ENCODE peak calls at places on chromosomes 1 and 21, in nine cellular contexts. Q is tibial artery, J is aorta, W is adrenal gland, L is lung, C is IMR-90, G is fibroblast of lung, S is transverse colon, B is HCT116. Z is an unnamed sample. For H3K4me1 and H3K27me3, the result is how much of the 10 kb centered on the place peaks cover.

GRCh38 chr1:72282271-72282656 is at the start of gene NEGR1:
- DNase-seq in S (peak), W (peak), C (peak), Q (peak), L (peak), B (no peak), J (peak), G (peak), Z (peak)

GRCh38 chr21:43937898-43938309 is 72.9 kb downstream of the AGPAT3 start:
- DNase-seq in W (no peak), C (no peak), Q (no peak), S (no peak), B (no peak), J (no peak), G (no peak), L (no peak), Z (no peak)

GRCh38 chr1:221708987-221709386 is 32.9 kb downstream of the DUSP10 start:
- DNase-seq in Q (no peak), B (no peak), J (no peak), S (peak), G (peak), C (peak), W (no peak), L (no peak), Z (no peak)

GRCh38 chr1:181918893-181919728 is 142.4 kb downstream of the ZNF648 start:
- DNase-seq in L (no peak), B (no peak), G (no peak), C (no peak), S (no peak), J (no peak), W (no peak), Q (no peak), Z (peak)

GRCh38 chr1:51906306-51907078 is 28.0 kb upstream of the NRDC start:
- DNase-seq in G (peak), C (peak), J (no peak), S (no peak), W (no peak), Q (no peak), L (no peak), B (no peak), Z (no peak)

GRCh38 chr1:212030936-212031528 is 4.3 kb downstream of the INTS7 start:
- DNase-seq in W (peak), L (no peak), J (no peak), B (peak), G (peak), C (peak), S (no peak), Q (no peak), Z (no peak)

GRCh38 chr1:192516776-192517297 is 58.7 kb upstream of the RGS1 start:
- DNase-seq in B (no peak), C (no peak), J (no peak), Q (no peak), S (peak), W (peak), G (no peak), L (no peak), Z (no peak)

GRCh38 chr1:182600036-182600713 is 4.0 kb downstream of the RGS16 start:
- DNase-seq in J (no peak), C (no peak), G (no peak), L (no peak), S (no peak), W (no peak), Q (no peak), B (no peak), Z (no peak)

GRCh38 chr1:912740-913301 is 10.9 kb upstream of the SAMD11 start:
- DNase-seq in Q (no peak), W (peak), B (no peak), L (no peak), C (no peak), J (peak), G (no peak), S (peak), Z (peak)

GRCh38 chr1:36516372-36517018 is 33.8 kb upstream of the CSF3R start:
- DNase-seq in B (peak), L (peak), W (peak), G (peak), S (peak), C (peak), Q (peak), J (no peak), Z (peak)

GRCh38 chr1:41741244-41741643 is 177.5 kb downstream of the HIVEP3 start:
- DNase-seq in S (no peak), C (no peak), J (no peak), W (no peak), L (no peak), B (no peak), Q (no peak), G (no peak), Z (no peak)

GRCh38 chr1:230857077-230857476 is 11.2 kb downstream of the C1orf198 start:
- DNase-seq in J (peak), W (no peak), G (peak), S (no peak), L (no peak), B (no peak), C (peak), Q (peak), Z (no peak)

GRCh38 chr1:112798293-112798692 is 83.2 kb upstream of the PPM1J start:
- DNase-seq in L (no peak), J (no peak), S (no peak), C (no peak), W (no peak), G (no peak), Q (no peak), B (no peak), Z (no peak)

GRCh38 chr1:222095606-222096475 is 354.0 kb upstream of the DUSP10 start:
- DNase-seq in G (no peak), W (no peak), B (peak), S (peak), Q (no peak), J (peak), L (no peak), C (no peak), Z (peak)

GRCh38 chr1:181493885-181494284 is 10.6 kb downstream of the CACNA1E start:
- DNase-seq in L (no peak), W (no peak), C (no peak), Q (no peak), B (no peak), J (no peak), S (no peak), G (no peak), Z (peak)

GRCh38 chr1:180927348-180927747 is 14.7 kb downstream of the KIAA1614 start:
- DNase-seq in G (no peak), C (no peak), Q (no peak), W (no peak), B (no peak), J (no peak), L (no peak), S (no peak), Z (no peak)

GRCh38 chr1:241610056-241610815 is 29.9 kb downstream of the CHML start:
- DNase-seq in Q (no peak), S (peak), C (peak), L (no peak), J (no peak), W (no peak), B (no peak), G (peak), Z (peak)

GRCh38 chr1:64917328-64917861 is 49.0 kb downstream of the JAK1 start:
- DNase-seq in W (peak), Q (peak), G (peak), C (peak), B (peak), J (no peak), L (peak), S (peak), Z (peak)

GRCh38 chr1:163875214-163875926 is 553.6 kb downstream of the NUF2 start:
- DNase-seq in J (no peak), G (peak), Q (no peak), W (peak), C (peak), S (peak), L (no peak), B (no peak), Z (no peak)

GRCh38 chr1:78047631-78048030 is 1.9 kb downstream of the GIPC2 start:
- DNase-seq in S (no peak), G (no peak), B (no peak), L (no peak), J (no peak), Q (no peak), W (no peak), C (no peak), Z (no peak)

GRCh38 chr1:21292991-21293536 is 2.8 kb upstream of the ECE1 start:
- DNase-seq in C (no peak), G (no peak), B (no peak), S (no peak), J (no peak), W (no peak), L (no peak), Q (no peak), Z (no peak)

GRCh38 chr1:201603613-201604232 is 64.8 kb downstream of the NAV1 start:
- DNase-seq in G (no peak), W (no peak), C (peak), S (no peak), B (no peak), L (no peak), J (no peak), Q (no peak), Z (no peak)

GRCh38 chr1:201602413-201603265 is 63.7 kb downstream of the NAV1 start:
- DNase-seq in Q (no peak), C (peak), J (no peak), B (no peak), S (peak), G (peak), L (no peak), W (no peak), Z (no peak)

GRCh38 chr1:201606096-201606495 is 67.2 kb downstream of the NAV1 start:
- DNase-seq in L (no peak), Q (no peak), B (no peak), J (no peak), G (no peak), W (no peak), C (no peak), S (no peak), Z (no peak)

GRCh38 chr1:201606581-201606980 is 67.7 kb downstream of the NAV1 start:
- DNase-seq in J (no peak), G (no peak), Q (no peak), B (no peak), W (no peak), L (no peak), C (no peak), S (no peak), Z (no peak)

GRCh38 chr1:201605385-201605747 is 66.4 kb downstream of the NAV1 start:
- DNase-seq in S (no peak), W (no peak), L (no peak), Q (no peak), G (no peak), J (no peak), B (no peak), C (peak), Z (no peak)
- H3K4me1 ChIP-seq in S (under half), W (under half), L (under half), Q (under half), G (under half), J (under half), B (under half), C (under half), Z (under half)

DNA sequence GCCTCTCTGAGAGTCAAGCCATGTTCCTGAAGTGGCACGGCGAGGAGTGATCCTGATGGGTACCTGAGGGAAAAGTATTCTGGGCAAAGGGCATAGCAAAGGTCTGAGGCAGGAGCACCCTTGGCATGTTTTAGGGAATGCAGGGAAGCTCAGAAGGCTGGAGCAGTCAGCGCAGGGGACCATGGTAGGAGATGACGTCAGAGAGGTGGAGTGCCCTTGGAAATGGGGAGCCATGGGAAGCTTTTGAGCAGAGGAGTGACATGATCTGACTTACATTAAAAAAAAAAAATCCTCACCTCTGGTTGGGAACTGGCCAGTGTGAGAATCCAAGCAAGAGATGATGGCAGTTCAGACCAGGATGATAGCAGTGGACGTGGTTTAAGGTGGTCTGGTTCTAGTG is 37.2 kb downstream of the PDPN start:
- DNase-seq in L (no peak), C (no peak), J (no peak), G (no peak), Q (no peak), W (no peak), S (no peak), B (no peak), Z (no peak)
- H3K27me3 ChIP-seq in L (under half), C (under half), J (under half), G (under half), Q (under half), W (under half), S (under half), B (under half), Z (under half)

GRCh38 chr1:111504097-111504496 is 664 bp upstream of the ADORA3 start:
- DNase-seq in B (no peak), G (no peak), W (no peak), L (no peak), J (no peak), C (no peak), Q (no peak), S (no peak), Z (no peak)
- H3K27ac ChIP-seq in B (no peak), G (no peak), W (no peak), L (no peak), J (no peak), C (no peak), Q (no peak), S (peak), Z (no peak)

GRCh38 chr1:54337034-54337433 is 69.2 kb downstream of the SSBP3 start:
- DNase-seq in J (no peak), C (no peak), L (no peak), G (no peak), Q (no peak), W (no peak), B (no peak), S (no peak), Z (no peak)

GRCh38 chr1:54334996-54335395 is 71.2 kb downstream of the SSBP3 start:
- DNase-seq in S (no peak), J (no peak), C (peak), G (peak), Q (no peak), B (no peak), W (peak), L (no peak), Z (no peak)

GRCh38 chr1:54336121-54336520 is 70.1 kb downstream of the SSBP3 start:
- DNase-seq in S (no peak), J (no peak), C (no peak), Q (no peak), G (no peak), B (no peak), W (no peak), L (no peak), Z (no peak)

GRCh38 chr1:54337928-54338327 is 68.3 kb downstream of the SSBP3 start:
- DNase-seq in Q (no peak), L (no peak), S (no peak), W (no peak), B (no peak), J (no peak), C (peak), G (peak), Z (no peak)

DNA sequence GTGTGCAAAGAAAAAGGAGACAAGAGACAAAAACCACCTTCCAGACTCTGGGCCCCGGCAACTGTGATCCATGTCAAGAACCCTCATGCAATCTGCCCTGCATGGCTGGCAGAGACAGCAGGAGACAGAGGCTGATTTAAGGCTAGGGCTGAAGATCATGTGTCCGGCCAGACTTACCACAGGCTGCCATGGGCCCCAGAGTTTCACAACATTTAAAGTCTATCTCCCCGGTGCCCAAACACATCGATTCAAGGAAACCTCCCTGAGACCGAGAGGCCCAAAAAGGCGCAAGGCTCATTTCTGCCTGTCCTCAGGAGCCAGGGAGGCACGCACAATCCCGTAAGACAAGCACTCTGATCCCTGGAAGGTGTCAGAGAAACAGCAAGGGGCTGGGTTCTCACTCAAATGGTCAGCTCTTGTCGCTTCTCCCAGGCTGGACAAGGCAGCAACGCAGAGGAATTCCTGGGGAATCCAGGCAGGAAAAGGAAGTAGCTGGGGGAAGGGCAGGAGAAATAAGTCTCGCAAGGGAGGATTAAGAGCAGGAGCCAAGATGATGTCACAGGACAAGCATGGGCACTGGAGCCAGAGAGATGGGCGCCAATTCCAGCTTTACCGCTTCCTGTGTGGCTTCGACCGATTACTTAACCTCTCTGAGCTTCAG is 70.7 kb downstream of the SSBP3 start:
- DNase-seq in W (peak), C (peak), J (peak), B (no peak), Q (peak), G (peak), S (peak), L (peak), Z (peak)
- H3K4me1 ChIP-seq in W (under half), C (half or more), J (under half), B (under half), Q (half or more), G (under half), S (under half), L (under half), Z (half or more)

GRCh38 chr1:19835573-19835972 is 20.5 kb upstream of the RNF186 start:
- DNase-seq in G (no peak), L (no peak), S (no peak), J (no peak), Q (no peak), C (no peak), W (no peak), B (no peak), Z (no peak)
- H3K27me3 ChIP-seq in G (under half), L (under half), S (under half), J (under half), Q (under half), C (under half), W (under half), B (under half), Z (under half)

Z was measured in endodermal cell.